ENCODE peak calls at places on chromosomes 7 and 10, in five cellular contexts. S is OCI-LY7, I is NCI-H1092, F is amniotic stem cell, W is LoVo. V is an unnamed sample.

GRCh38 chr7:2787251-2787968 is 56.7 kb downstream of the GNA12 start:
- DNase-seq in S (no peak), W (no peak), F (no peak), I (no peak), V (no peak)

GRCh38 chr7:108630002-108630401 is 60.3 kb downstream of the DNAJB9 start:
- DNase-seq in S (no peak), F (no peak), I (peak), W (no peak), V (no peak)

GRCh38 chr7:100515072-100515532 is 23.9 kb upstream of the AGFG2 start:
- DNase-seq in F (no peak), W (no peak), I (no peak), S (no peak), V (peak)

GRCh38 chr10:90862908-90863514 is 5.2 kb upstream of the HTR7 start:
- DNase-seq in I (no peak), F (peak), S (peak), W (peak), V (no peak)

GRCh38 chr7:1855396-1856160 is 185.5 kb downstream of the ELFN1 start:
- DNase-seq in W (no peak), I (no peak), S (no peak), F (no peak), V (no peak)

GRCh38 chr10:72254891-72255568 is 18.7 kb upstream of the DDIT4 start:
- DNase-seq in F (no peak), I (peak), S (no peak), W (no peak), V (no peak)

GRCh38 chr7:17370901-17371550 is 72.6 kb downstream of the AHR start:
- DNase-seq in I (no peak), S (no peak), F (no peak), W (no peak), V (no peak)

GRCh38 chr7:111568419-111568818 is 6.1 kb upstream of the IMMP2L start:
- DNase-seq in I (no peak), S (peak), W (no peak), F (no peak), V (no peak)

GRCh38 chr10:3366735-3367405 is 194.3 kb upstream of the PITRM1 start:
- DNase-seq in S (no peak), I (no peak), W (no peak), F (no peak), V (no peak)

GRCh38 chr7:112192236-112193154 is 13.7 kb downstream of the DOCK4 start:
- DNase-seq in I (no peak), S (no peak), W (no peak), F (peak), V (peak)

GRCh38 chr7:158473238-158473637 is 114.4 kb downstream of the PTPRN2 start:
- DNase-seq in I (peak), W (no peak), S (no peak), F (no peak), V (no peak)

GRCh38 chr10:30413996-30414576 is 19.9 kb upstream of the MAP3K8 start:
- DNase-seq in I (no peak), W (peak), F (peak), S (peak), V (no peak)

GRCh38 chr10:16231734-16232133 is 205.1 kb upstream of the PTER start:
- DNase-seq in W (no peak), F (no peak), I (no peak), S (no peak), V (no peak)

GRCh38 chr7:27192546-27193334 is 7.2 kb downstream of the HOXA13 start:
- DNase-seq in W (no peak), F (no peak), I (no peak), S (no peak), V (no peak)

GRCh38 chr10:123800299-123800698 is 91.3 kb downstream of the CPXM2 start:
- DNase-seq in F (peak), S (no peak), W (no peak), I (no peak), V (peak)

GRCh38 chr10:52216852-52217251 is 97.2 kb upstream of the DKK1 start:
- DNase-seq in S (peak), W (no peak), I (no peak), F (no peak), V (no peak)

GRCh38 chr10:7218974-7219373 is 191.9 kb downstream of the SFMBT2 start:
- DNase-seq in S (peak), W (no peak), F (no peak), I (no peak), V (no peak)

GRCh38 chr7:123024989-123025758 is 29.7 kb upstream of the TAS2R16 start:
- DNase-seq in F (no peak), I (no peak), S (no peak), W (peak), V (peak)

V was measured in pulmonary artery endothelial cell.